ENCODE peak calls at places on chromosomes 7 and 10, in six cellular contexts. P, O, G, C, M and R are unnamed samples.
A peak's percentile ranks its signal among the peaks of the same experiment; 100 is the strongest.

GRCh38 chr7:42454006-42454405 is 217.0 kb upstream of the GLI3 start:
- DNase-seq in P (no peak), O (no peak), G (no peak), C (peak; percentile 8), M (no peak), R (no peak)

GRCh38 chr7:102431617-102432298 is 1.6 kb upstream of the ORAI2 start:
- DNase-seq in P (no peak), O (peak; percentile 39), G (no peak), C (no peak), M (peak; percentile 84), R (no peak)

GRCh38 chr10:69845574-69846251 is 44.0 kb downstream of the COL13A1 start:
- DNase-seq in P (peak; percentile 70), O (no peak), G (no peak), C (peak; percentile 29), M (peak; percentile 12), R (peak; percentile 77)

GRCh38 chr7:148084138-148084537 is 506.4 kb upstream of the C7orf33 start:
- DNase-seq in P (peak; percentile 65), O (peak; percentile 78), G (no peak), C (peak; percentile 29), M (peak; percentile 36), R (no peak)

GRCh38 chr10:59622320-59622901 is 87.2 kb downstream of the SLC16A9 start:
- DNase-seq in P (peak; percentile 77), O (peak; percentile 52), G (no peak), C (peak; percentile 73), M (peak; percentile 54), R (peak; percentile 77)

GRCh38 chr10:101014966-101015581 is 15.5 kb downstream of the LZTS2 start:
- DNase-seq in P (peak; percentile 78), O (no peak), G (no peak), C (peak; percentile 86), M (no peak), R (peak; percentile 36)

GRCh38 chr10:78462728-78463228 is 429.1 kb downstream of the RPS24 start:
- DNase-seq in P (no peak), O (no peak), G (peak; percentile 68), C (no peak), M (no peak), R (no peak)

GRCh38 chr10:75037171-75038153 is 74.0 kb upstream of the SAMD8 start:
- DNase-seq in P (no peak), O (no peak), G (no peak), C (no peak), M (no peak), R (no peak)

GRCh38 chr10:102660891-102661613 is 16.8 kb downstream of the TRIM8 start:
- DNase-seq in P (peak; percentile 72), O (peak; percentile 32), G (no peak), C (peak; percentile 55), M (peak; percentile 94), R (peak; percentile 35)

GRCh38 chr7:120852700-120853099 is 5.2 kb downstream of the TSPAN12 start:
- DNase-seq in P (no peak), O (no peak), G (no peak), C (no peak), M (no peak), R (no peak)

GRCh38 chr7:110856704-110857103 is 234.2 kb upstream of the LRRN3 start:
- DNase-seq in P (no peak), O (no peak), G (no peak), C (no peak), M (no peak), R (no peak)

GRCh38 chr10:91077549-91078017 is 142.9 kb upstream of the PCGF5 start:
- DNase-seq in P (peak; percentile 59), O (peak; percentile 55), G (no peak), C (peak; percentile 19), M (no peak), R (peak; percentile 65)